ENCODE peak calls at places on chromosomes 3 and 15, in six cellular contexts. Y, L, W, Z, Q and M are unnamed samples.

GRCh38 chr3:195182470-195182795 is 88.5 kb downstream of the XXYLT1 start:
- DNase-seq in Z (no peak), Y (no peak), W (no peak), Q (peak; percentile 75), L (peak; percentile 43), M (no peak)

GRCh38 chr3:170840291-170840859 is 29.6 kb downstream of the RPL22L1 start:
- DNase-seq in Y (no peak), L (no peak), W (no peak), Q (peak; percentile 32), Z (no peak), M (no peak)

GRCh38 chr3:106578911-106579310 is 710.1 kb upstream of the CBLB start:
- DNase-seq in W (no peak), Y (no peak), Q (no peak), L (no peak), Z (no peak), M (no peak)

GRCh38 chr3:90069748-90070147 is 962.3 kb downstream of the EPHA3 start:
- DNase-seq in L (no peak), Q (peak; percentile 28), W (no peak), Z (no peak), Y (no peak), M (no peak)

GRCh38 chr3:134799393-134799792 is 4.3 kb downstream of the EPHB1 start:
- DNase-seq in W (no peak), L (peak; percentile 39), Z (no peak), Q (peak; percentile 6), Y (no peak), M (no peak)

GRCh38 chr3:12316721-12317351 is 28.0 kb downstream of the PPARG start:
- DNase-seq in W (no peak), L (no peak), Y (no peak), Z (no peak), Q (no peak), M (no peak)

GRCh38 chr3:127985216-127985615 is 67.0 kb upstream of the SEC61A1 start:
- DNase-seq in W (no peak), L (no peak), Q (no peak), Z (no peak), Y (no peak), M (no peak)

GRCh38 chr15:61169275-61169903 is 59.7 kb downstream of the RORA start:
- DNase-seq in W (no peak), Z (no peak), Y (no peak), Q (no peak), L (no peak), M (no peak)

GRCh38 chr3:23601020-23601822 is 204.5 kb upstream of the UBE2E1 start:
- DNase-seq in Z (no peak), L (peak; percentile 26), Q (peak; percentile 27), Y (no peak), W (no peak), M (no peak)

GRCh38 chr3:141336672-141337522 is 31.4 kb upstream of the ZBTB38 start:
- DNase-seq in Y (no peak), Z (no peak), W (no peak), L (no peak), Q (peak; percentile 89), M (no peak)

GRCh38 chr3:128337305-128337704 is 129.4 kb downstream of the DNAJB8 start:
- DNase-seq in Q (no peak), Z (peak; percentile 32), W (peak; percentile 21), L (no peak), Y (no peak), M (no peak)

GRCh38 chr15:25183581-25184330 is 229.0 kb downstream of the SNRPN start:
- DNase-seq in L (no peak), Y (peak; percentile 1), Z (peak; percentile 40), W (peak; percentile 20), Q (no peak), M (no peak)

GRCh38 chr15:25182098-25182478 is 227.3 kb downstream of the SNRPN start:
- DNase-seq in Z (peak; percentile 28), L (no peak), Q (no peak), Y (peak; percentile 1), W (peak; percentile 15), M (no peak)

GRCh38 chr15:25184356-25185155 is 229.8 kb downstream of the SNRPN start:
- DNase-seq in Q (no peak), W (peak; percentile 9), L (no peak), Y (peak; percentile 1), Z (peak; percentile 25), M (no peak)

GRCh38 chr15:25181290-25182097 is 226.7 kb downstream of the SNRPN start:
- DNase-seq in Z (peak; percentile 40), W (peak; percentile 34), Q (no peak), L (peak; percentile 8), Y (peak; percentile 7), M (no peak)

DNA sequence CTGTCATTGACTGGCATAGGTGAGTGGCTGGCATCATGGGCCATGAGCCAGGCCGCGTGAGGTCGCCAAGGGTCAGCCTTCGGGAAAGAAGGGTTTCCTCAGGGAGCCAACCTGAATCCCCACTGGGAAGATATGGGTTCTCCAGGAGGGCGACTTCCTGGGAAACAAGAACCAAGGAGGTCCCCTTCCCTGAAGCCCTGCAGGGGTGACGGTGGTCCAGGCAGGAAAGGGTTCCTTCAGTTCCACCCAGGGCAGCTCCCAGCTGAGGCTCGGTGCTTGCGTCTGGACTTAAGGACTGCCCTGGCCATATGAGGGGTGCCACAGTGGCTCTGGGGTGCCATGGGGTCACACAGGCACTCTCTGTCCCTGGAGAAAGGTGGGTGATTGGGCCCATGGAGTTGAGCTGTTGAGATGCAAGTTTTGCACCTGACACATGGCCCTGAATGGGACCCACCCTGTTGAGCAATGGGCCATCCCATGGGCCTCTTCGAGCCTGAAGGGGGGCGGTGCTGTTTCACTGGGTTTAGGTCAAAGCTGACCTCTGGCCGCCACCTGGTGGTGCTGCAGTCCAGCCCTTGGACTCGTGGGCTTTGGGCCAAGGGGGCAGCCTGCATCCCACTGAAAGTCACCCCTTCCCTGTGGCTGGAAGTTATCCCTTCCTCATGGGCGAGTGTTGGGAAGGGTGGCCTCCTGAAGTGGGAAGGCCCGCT is 228.1 kb downstream of the SNRPN start:
- DNase-seq in Q (no peak), Z (peak; percentile 39), Y (peak; percentile 5), L (no peak), W (peak; percentile 24), M (no peak)
- H3K9me3 ChIP-seq in Q (peaks cover 17% of the 10 kb centered on the region), Z (no peaks in the 10 kb centered on the region), Y (no peaks in the 10 kb centered on the region), L (no peaks in the 10 kb centered on the region), W (peaks cover 6% of the 10 kb centered on the region), M (peaks cover 45% of the 10 kb centered on the region)

GRCh38 chr3:51967384-51968174 is at the start of gene PCBP4:
- DNase-seq in Z (peak; percentile 78), Y (peak; percentile 76), W (peak; percentile 74), Q (no peak), L (peak; percentile 56), M (peak; percentile 63)
- H3K4me3 ChIP-seq in Z (peak within 1 kb of the TSS; percentile 71), Y (peak within 1 kb of the TSS; percentile 81), W (peak within 1 kb of the TSS; percentile 68), Q (peak within 1 kb of the TSS; percentile 86), L (peak within 1 kb of the TSS; percentile 60), M (peak within 1 kb of the TSS; percentile 72)

DNA sequence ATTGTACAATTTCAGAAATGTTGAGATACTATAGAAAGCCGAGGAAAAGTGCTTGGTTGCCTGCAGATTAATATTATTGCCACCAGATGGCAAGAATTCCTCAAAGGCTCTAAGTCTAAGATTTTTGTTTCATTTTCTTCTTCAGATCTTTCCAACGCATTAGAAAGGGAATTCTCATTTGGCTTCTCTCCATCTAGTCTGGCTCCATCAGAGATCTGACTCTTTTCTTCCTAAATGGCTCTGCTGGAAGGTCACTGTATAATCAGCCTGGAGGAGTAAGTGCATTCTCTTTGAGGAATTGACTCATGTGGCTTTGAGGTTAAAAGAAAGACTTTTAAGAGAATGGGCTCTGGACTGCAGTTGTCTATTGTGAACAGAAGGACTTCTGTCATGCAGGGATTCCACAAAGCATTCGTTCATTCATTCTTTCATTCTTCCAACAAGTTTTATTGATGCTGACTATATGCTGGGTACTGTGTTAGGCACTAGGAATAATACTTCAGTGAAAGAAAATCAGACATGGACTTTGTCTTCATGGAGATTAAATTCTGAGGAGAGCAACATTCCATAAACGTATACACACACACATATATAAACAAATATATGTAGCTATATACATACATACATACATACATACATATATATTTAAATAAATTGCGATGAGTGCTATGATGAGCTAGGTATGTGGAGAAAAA is 55.3 kb downstream of the SLC28A2 start:
- DNase-seq in Q (peak; percentile 65), Y (no peak), W (no peak), Z (no peak), L (no peak), M (no peak)
- TF ChIP-seq CTCF in Q (peak; percentile 38), Y (peak; percentile 38), W (peak; percentile 63), Z (peak; percentile 66), L (peak; percentile 51), M (peak; percentile 61)

GRCh38 chr15:26662226-26662750 is 110.6 kb downstream of the GABRB3 start:
- DNase-seq in Q (no peak), Y (no peak), W (no peak), Z (no peak), L (no peak), M (no peak)

GRCh38 chr15:26661727-26662126 is 111.1 kb downstream of the GABRB3 start:
- DNase-seq in L (no peak), Z (no peak), Q (no peak), W (no peak), Y (no peak), M (no peak)

GRCh38 chr15:26665950-26666921 is 106.6 kb downstream of the GABRB3 start:
- DNase-seq in L (no peak), W (no peak), Q (no peak), Y (no peak), Z (no peak), M (no peak)

GRCh38 chr15:26656080-26656479 is 116.8 kb downstream of the GABRB3 start:
- DNase-seq in L (no peak), Q (no peak), Y (no peak), Z (no peak), W (no peak), M (no peak)

DNA sequence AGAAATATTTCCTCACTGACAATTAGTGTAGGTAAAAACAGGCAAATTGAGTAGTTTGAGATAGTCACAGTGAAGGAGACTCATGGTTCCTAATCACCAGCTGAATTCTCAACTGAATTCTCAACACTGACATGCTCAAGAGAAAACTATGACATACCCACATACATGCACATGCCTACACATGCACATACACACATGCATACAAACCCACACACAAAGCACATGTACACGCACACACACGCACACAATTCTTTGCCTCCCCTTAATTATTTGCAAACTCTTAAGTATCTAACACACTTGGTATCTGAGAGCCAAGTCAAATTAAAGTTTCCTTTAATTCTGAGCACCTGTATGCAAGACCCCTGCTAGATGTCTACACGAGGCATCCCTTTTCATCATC is 111.8 kb downstream of the GABRB3 start:
- DNase-seq in W (no peak), Y (no peak), Z (no peak), L (no peak), Q (no peak), M (no peak)
- H3K9me3 ChIP-seq in W (no peaks in the 10 kb centered on the region), Y (no peaks in the 10 kb centered on the region), Z (no peaks in the 10 kb centered on the region), L (no peaks in the 10 kb centered on the region), Q (no peaks in the 10 kb centered on the region), M (no peaks in the 10 kb centered on the region)

DNA sequence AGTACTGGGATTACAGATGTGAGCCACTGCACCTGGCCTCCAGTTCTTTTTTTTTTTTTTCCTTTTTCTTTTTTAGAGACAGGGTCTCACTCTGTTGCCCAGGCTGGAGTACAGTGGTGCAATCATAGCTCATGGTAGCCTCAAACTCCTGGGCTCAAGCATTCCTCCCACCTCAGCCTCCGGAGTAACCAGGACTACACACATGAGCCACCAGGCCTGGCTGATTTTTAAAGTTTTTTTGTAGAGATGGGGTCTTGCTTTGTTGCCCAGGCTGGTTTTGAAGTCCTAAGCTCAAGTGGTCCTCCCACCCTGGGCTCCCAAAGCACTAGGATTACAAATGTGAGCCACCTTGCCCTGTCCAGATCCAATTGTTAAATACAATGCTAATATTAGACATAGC is 13.6 kb upstream of the ULK3 start:
- DNase-seq in Z (no peak), Y (no peak), L (no peak), Q (no peak), W (no peak), M (no peak)
- H3K4me3 ChIP-seq in Z (no peak overlapping the region), Y (no peak overlapping the region), L (no peak overlapping the region), Q (no peak overlapping the region), W (no peak overlapping the region), M (no peak overlapping the region)